ENCODE peak calls at places on chromosomes 16 and 17, in ten cellular contexts. L is keratinocyte; Y is MM.1S; J is tibial artery; Z is ascending aorta; V is CD8-positive, alpha-beta T cell; I is RWPE1; N is IMR-90; O is nephron progenitor cell; P is psoas muscle. S is an unnamed sample.

GRCh38 chr17:4082136-4082924 is 60.5 kb downstream of the ZZEF1 start:
- DNase-seq in P (no peak), V (no peak), J (no peak), Y (no peak), O (no peak), L (no peak), N (no peak), I (no peak), Z (no peak), S (peak)

GRCh38 chr16:52634101-52634500 is 87.2 kb upstream of the TOX3 start:
- DNase-seq in V (no peak), N (no peak), Y (no peak), I (no peak), O (no peak), Z (no peak), J (no peak), L (no peak), P (no peak), S (no peak)

GRCh38 chr16:28258571-28258970 is 33.8 kb upstream of the SBK1 start:
- DNase-seq in L (no peak), Z (no peak), Y (no peak), I (no peak), V (no peak), N (peak), J (no peak), O (peak), P (peak), S (peak)

GRCh38 chr17:80260791-80261158 is at the start of gene RNF213:
- DNase-seq in I (peak), P (peak), O (peak), Z (no peak), Y (peak), N (no peak), V (peak), J (peak), L (no peak), S (peak)

GRCh38 chr16:20743591-20743990 is 2.0 kb upstream of the THUMPD1 start:
- DNase-seq in Y (no peak), V (no peak), J (no peak), I (no peak), L (no peak), N (no peak), Z (no peak), O (no peak), P (no peak), S (no peak)

GRCh38 chr16:69654280-69654931 is 72.0 kb downstream of the NQO1 start:
- DNase-seq in P (no peak), Y (no peak), V (no peak), L (no peak), J (no peak), O (no peak), N (no peak), Z (no peak), I (no peak), S (no peak)

GRCh38 chr16:55370762-55371482 is 46.9 kb downstream of the IRX6 start:
- DNase-seq in O (peak), I (peak), N (peak), Y (peak), L (no peak), V (no peak), P (peak), J (peak), Z (no peak), S (peak)

GRCh38 chr16:10080031-10080772 is 102.0 kb downstream of the GRIN2A start:
- DNase-seq in V (no peak), P (peak), Z (peak), L (peak), N (no peak), I (peak), O (no peak), J (peak), Y (no peak), S (peak)

GRCh38 chr17:36527851-36528250 is 6.8 kb downstream of the MYO19 start:
- DNase-seq in L (no peak), P (no peak), Y (no peak), J (no peak), Z (no peak), V (no peak), N (no peak), I (no peak), O (no peak), S (no peak)

GRCh38 chr17:60640503-60640902 is 37.1 kb upstream of the BCAS3 start:
- DNase-seq in J (no peak), L (no peak), N (peak), O (no peak), I (no peak), Y (no peak), V (no peak), Z (no peak), P (no peak), S (no peak)

GRCh38 chr16:77171750-77172635 is 19.0 kb upstream of the MON1B start:
- DNase-seq in Y (peak), O (peak), J (no peak), L (peak), N (peak), P (no peak), Z (no peak), V (peak), I (peak), S (peak)

GRCh38 chr17:82332669-82333278 is 792 bp downstream of the SECTM1 start:
- DNase-seq in J (no peak), L (peak), Z (peak), V (peak), Y (peak), P (peak), N (peak), I (peak), O (no peak), S (peak)

GRCh38 chr16:55911616-55912015 is 36.4 kb upstream of the CES5A start:
- DNase-seq in L (no peak), I (no peak), P (no peak), Z (no peak), V (no peak), J (no peak), O (no peak), Y (no peak), N (no peak), S (no peak)

GRCh38 chr17:83068641-83069570 is 10.5 kb upstream of the METRNL start:
- DNase-seq in Z (no peak), P (peak), N (no peak), V (no peak), Y (peak), L (no peak), I (no peak), O (no peak), J (peak), S (no peak)

GRCh38 chr16:88454315-88455057 is 1.4 kb downstream of the ZFPM1 start:
- DNase-seq in V (peak), Z (no peak), O (peak), L (no peak), P (no peak), Y (peak), N (no peak), I (peak), J (no peak), S (peak)

GRCh38 chr17:69539781-69540319 is 125.4 kb downstream of the MAP2K6 start:
- DNase-seq in L (no peak), O (no peak), V (no peak), P (no peak), N (peak), J (no peak), I (peak), Y (no peak), Z (no peak), S (no peak)

GRCh38 chr16:31328322-31329052 is 26.5 kb upstream of the ITGAX start:
- DNase-seq in P (no peak), O (no peak), L (no peak), I (no peak), Y (no peak), V (no peak), N (no peak), Z (no peak), J (no peak), S (no peak)

GRCh38 chr16:89985219-89985618 is 34.0 kb downstream of the DBNDD1 start:
- DNase-seq in I (no peak), J (no peak), Z (no peak), L (no peak), P (no peak), V (no peak), O (no peak), N (no peak), Y (no peak), S (no peak)

GRCh38 chr16:89983550-89983949 is 35.0 kb downstream of the DEF8 start:
- DNase-seq in J (no peak), Y (no peak), V (no peak), L (no peak), P (no peak), Z (no peak), I (no peak), N (no peak), O (no peak), S (no peak)

GRCh38 chr16:89986600-89986999 is 32.7 kb downstream of the DBNDD1 start:
- DNase-seq in I (no peak), N (no peak), V (no peak), J (no peak), Z (no peak), Y (no peak), L (no peak), O (no peak), P (no peak), S (no peak)

GRCh38 chr16:89982318-89982717 is 33.8 kb downstream of the DEF8 start:
- DNase-seq in O (no peak), Y (no peak), N (no peak), J (no peak), P (no peak), I (no peak), L (no peak), Z (no peak), V (no peak), S (no peak)

GRCh38 chr16:89984215-89984614 is 35.0 kb downstream of the DBNDD1 start:
- DNase-seq in I (no peak), Y (no peak), P (no peak), L (no peak), J (no peak), Z (no peak), V (no peak), N (no peak), O (no peak), S (no peak)
- TF ChIP-seq CTCF in I (no peak), Y (no peak), P (no peak), L (no peak), J (no peak), Z (no peak), V (no peak), N (no peak), O (no peak), S (no peak)

GRCh38 chr17:66292351-66292750 is 10.1 kb upstream of the PRKCA start:
- DNase-seq in V (no peak), Y (no peak), P (no peak), I (no peak), O (no peak), J (no peak), Z (no peak), L (no peak), N (no peak), S (no peak)

GRCh38 chr17:66285149-66285548 is 17.3 kb upstream of the PRKCA start:
- DNase-seq in P (no peak), Z (no peak), L (no peak), N (no peak), V (no peak), I (no peak), Y (no peak), O (no peak), J (no peak), S (no peak)

GRCh38 chr17:66287911-66288310 is 14.5 kb upstream of the PRKCA start:
- DNase-seq in P (no peak), L (no peak), J (no peak), N (no peak), Y (no peak), I (no peak), O (no peak), Z (no peak), V (no peak), S (no peak)

DNA sequence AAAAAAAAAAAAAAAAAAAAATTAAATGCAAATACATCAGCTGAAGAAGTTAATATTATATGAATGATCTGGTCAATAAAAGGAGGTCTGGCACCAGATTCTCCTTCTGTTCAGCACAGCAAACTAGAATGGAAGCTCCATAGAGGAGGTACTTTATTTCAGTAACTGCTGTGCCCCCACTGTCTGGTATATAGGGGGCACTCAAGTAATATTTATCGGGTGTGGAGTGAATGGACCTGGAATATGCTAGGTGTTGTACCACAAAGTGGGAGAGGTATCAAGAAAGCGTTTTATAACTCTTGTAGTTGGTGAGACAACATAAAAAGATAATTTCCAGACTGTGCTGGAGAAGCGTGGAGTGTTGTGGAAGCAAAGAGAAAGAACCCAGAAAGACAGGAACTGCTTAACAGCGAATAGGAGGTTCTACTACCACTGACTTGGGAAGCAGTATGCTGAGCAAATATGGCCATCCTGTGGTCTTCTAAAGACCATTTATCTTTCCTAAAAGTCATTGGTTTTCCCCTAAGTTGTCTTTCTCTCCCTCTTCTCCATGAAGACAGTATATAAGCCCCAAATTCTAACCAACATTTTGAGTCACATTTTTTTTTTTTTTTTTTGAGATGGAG is 12.2 kb upstream of the PRKCA start:
- DNase-seq in N (no peak), I (no peak), O (no peak), Y (no peak), J (no peak), Z (no peak), P (no peak), V (no peak), L (no peak), S (no peak)
- TF ChIP-seq CTCF in N (peak), I (no peak), O (no peak), Y (no peak), J (peak), Z (no peak), P (peak), V (no peak), L (no peak), S (no peak)

DNA sequence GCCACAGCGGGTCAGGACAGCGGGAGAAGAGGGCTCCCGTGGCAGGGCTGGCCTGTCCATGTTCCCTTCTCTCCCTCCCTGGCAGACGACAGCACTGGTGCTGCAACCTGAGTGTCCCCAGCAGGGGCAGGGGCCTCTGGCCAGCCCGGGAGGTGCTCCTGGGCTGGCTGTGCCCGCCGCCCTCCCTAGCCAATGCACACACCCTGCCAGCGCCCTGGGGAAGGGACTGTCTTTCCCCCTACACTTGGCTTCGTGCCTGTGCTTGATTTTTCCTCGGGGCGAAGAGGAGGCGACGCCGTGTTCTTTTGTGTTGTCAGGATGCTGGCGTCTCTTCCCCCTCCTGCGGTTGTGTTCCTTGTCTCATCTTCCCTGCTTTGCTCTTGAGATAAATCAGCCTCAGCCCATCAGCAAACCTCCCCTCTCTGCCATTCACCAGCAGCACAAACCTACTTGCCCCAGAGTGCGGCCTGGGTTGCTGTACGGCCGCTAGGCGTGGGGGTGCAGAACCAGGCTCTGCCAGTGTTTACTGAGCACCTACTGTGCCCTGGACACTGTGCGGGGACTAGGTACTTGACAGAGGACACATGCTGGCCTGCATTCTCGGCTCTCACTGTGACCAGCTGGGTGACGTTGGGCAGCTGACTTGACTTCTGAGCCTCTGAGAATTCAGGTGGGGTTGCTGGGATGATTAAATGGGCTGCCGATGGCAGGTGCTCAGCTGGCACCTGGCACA is 237.3 kb upstream of the CIBAR2 start:
- DNase-seq in O (no peak), J (no peak), P (no peak), N (no peak), I (no peak), V (no peak), Y (no peak), Z (no peak), L (no peak), S (no peak)
- TF ChIP-seq CTCF in O (no peak), J (no peak), P (no peak), N (no peak), I (no peak), V (no peak), Y (no peak), Z (no peak), L (no peak), S (no peak)

DNA sequence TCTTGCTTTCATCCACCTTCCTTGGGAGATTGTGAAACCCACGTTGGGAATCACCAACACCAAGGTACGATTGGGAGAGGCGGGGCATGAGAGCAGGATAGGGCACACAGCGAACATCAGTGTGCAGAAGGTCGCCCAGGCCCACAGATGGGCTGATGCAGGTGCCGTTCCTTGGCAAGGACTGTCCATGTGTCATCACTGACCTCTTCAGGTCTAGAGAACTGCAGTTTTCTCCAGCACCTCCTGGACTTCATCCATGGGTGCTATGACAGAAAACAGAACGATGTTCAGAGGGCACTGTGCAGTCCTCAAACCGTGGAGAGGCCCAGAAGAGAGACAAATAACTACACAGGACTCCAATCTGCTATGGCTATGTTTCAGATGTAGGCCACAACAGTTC is 23.9 kb upstream of the TAT start:
- DNase-seq in Y (no peak), L (no peak), V (no peak), Z (no peak), J (no peak), N (no peak), I (no peak), O (no peak), P (no peak), S (no peak)
- TF ChIP-seq CTCF in Y (no peak), L (no peak), V (no peak), Z (no peak), J (no peak), N (no peak), I (no peak), O (no peak), P (no peak), S (no peak)

DNA sequence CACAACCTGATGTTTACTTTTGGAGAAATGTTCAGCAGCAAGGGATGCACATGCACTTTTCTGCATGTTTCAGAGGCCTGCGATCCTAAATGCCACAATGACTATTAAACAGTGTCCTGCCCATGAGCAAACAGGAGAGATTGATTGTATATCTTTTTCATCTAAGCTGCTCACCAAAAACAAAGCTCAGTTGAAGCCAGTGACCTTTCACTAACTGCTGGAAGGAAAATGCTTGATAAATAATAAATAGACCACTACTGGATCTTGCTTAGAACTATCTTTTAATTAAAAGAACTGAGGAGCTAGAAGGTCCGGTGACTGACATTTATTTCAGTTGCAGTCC is 16.3 kb downstream of the MRPS23 start:
- DNase-seq in N (no peak), J (no peak), L (no peak), Y (no peak), Z (no peak), P (no peak), I (no peak), O (no peak), V (no peak), S (no peak)
- TF ChIP-seq CTCF in N (no peak), J (no peak), L (no peak), Y (peak), Z (no peak), P (peak), I (peak), O (peak), V (peak), S (no peak)